ENCODE peak calls at places on chromosome 4, in nine cellular contexts. N is OCI-LY7; F is HL-60; E is tibial nerve; T is suprapubic skin; B is cardiac muscle cell; J is Peyer's patch; I is gastrocnemius medialis; A is CD8-positive, alpha-beta T cell. P is an unnamed sample.

GRCh38 chr4:129218355-129218754 is 122.4 kb downstream of the C4orf33 start:
- DNase-seq in N (no peak), F (no peak), E (no peak), T (no peak), B (peak; percentile 46), J (peak; percentile 48), I (no peak), A (no peak), P (no peak)

GRCh38 chr4:56158483-56158882 is 209.7 kb downstream of the CEP135 start:
- DNase-seq in N (no peak), F (no peak), E (no peak), T (no peak), B (no peak), J (peak; percentile 52), I (no peak), A (no peak), P (no peak)

GRCh38 chr4:145218251-145218650 is 37.9 kb upstream of the OTUD4 start:
- DNase-seq in N (peak; percentile 51), F (no peak), E (no peak), T (no peak), B (peak; percentile 55), J (no peak), I (no peak), A (no peak), P (no peak)

GRCh38 chr4:7282786-7283185 is 90.4 kb downstream of the SORCS2 start:
- DNase-seq in N (no peak), F (no peak), E (no peak), T (no peak), B (no peak), J (no peak), I (no peak), A (no peak), P (no peak)

GRCh38 chr4:40940764-40941163 is 191.0 kb downstream of the NSUN7 start:
- DNase-seq in N (no peak), F (no peak), E (peak; percentile 30), T (no peak), B (no peak), J (no peak), I (no peak), A (no peak), P (no peak)

GRCh38 chr4:118012142-118012541 is 22.1 kb upstream of the NDST3 start:
- DNase-seq in N (no peak), F (no peak), E (no peak), T (no peak), B (no peak), J (no peak), I (no peak), A (no peak), P (no peak)

GRCh38 chr4:58587856-58588255 is 1477.7 kb upstream of the IGFBP7 start:
- DNase-seq in N (no peak), F (no peak), E (no peak), T (no peak), B (no peak), J (no peak), I (no peak), A (no peak), P (no peak)

GRCh38 chr4:37388672-37389368 is 144.3 kb downstream of the NWD2 start:
- DNase-seq in N (no peak), F (peak; percentile 83), E (no peak), T (no peak), B (peak; percentile 51), J (no peak), I (no peak), A (no peak), P (no peak)

GRCh38 chr4:81827568-81828202 is 356.0 kb upstream of the RASGEF1B start:
- DNase-seq in N (no peak), F (no peak), E (no peak), T (no peak), B (no peak), J (no peak), I (no peak), A (no peak), P (no peak)

GRCh38 chr4:7756561-7757355 is 182.9 kb downstream of the AFAP1 start:
- DNase-seq in N (no peak), F (no peak), E (no peak), T (no peak), B (no peak), J (no peak), I (no peak), A (no peak), P (no peak)

GRCh38 chr4:111639120-111639519 is 506.1 kb upstream of the FAM241A start:
- DNase-seq in N (no peak), F (no peak), E (no peak), T (no peak), B (peak; percentile 59), J (no peak), I (no peak), A (no peak), P (no peak)

GRCh38 chr4:54958236-54958635 is 167.2 kb downstream of the KDR start:
- DNase-seq in N (no peak), F (no peak), E (no peak), T (no peak), B (peak; percentile 37), J (no peak), I (no peak), A (no peak), P (no peak)

GRCh38 chr4:54959656-54960055 is 165.7 kb downstream of the KDR start:
- DNase-seq in N (no peak), F (no peak), E (no peak), T (no peak), B (peak; percentile 74), J (no peak), I (no peak), A (no peak), P (peak; percentile 97)

GRCh38 chr4:54967289-54967688 is 158.1 kb downstream of the KDR start:
- DNase-seq in N (no peak), F (no peak), E (no peak), T (no peak), B (no peak), J (no peak), I (no peak), A (no peak), P (no peak)

GRCh38 chr4:54961357-54961975 is 163.9 kb downstream of the KDR start:
- DNase-seq in N (peak; percentile 34), F (peak; percentile 14), E (no peak), T (no peak), B (peak; percentile 57), J (no peak), I (no peak), A (no peak), P (no peak)
- TF ChIP-seq CTCF in N (peak; percentile 79), F (peak; percentile 43), E (peak; percentile 44), T (peak; percentile 40), B (peak; percentile 74), J (no peak), I (peak; percentile 38), A (peak; percentile 59), P (peak; percentile 68)

DNA sequence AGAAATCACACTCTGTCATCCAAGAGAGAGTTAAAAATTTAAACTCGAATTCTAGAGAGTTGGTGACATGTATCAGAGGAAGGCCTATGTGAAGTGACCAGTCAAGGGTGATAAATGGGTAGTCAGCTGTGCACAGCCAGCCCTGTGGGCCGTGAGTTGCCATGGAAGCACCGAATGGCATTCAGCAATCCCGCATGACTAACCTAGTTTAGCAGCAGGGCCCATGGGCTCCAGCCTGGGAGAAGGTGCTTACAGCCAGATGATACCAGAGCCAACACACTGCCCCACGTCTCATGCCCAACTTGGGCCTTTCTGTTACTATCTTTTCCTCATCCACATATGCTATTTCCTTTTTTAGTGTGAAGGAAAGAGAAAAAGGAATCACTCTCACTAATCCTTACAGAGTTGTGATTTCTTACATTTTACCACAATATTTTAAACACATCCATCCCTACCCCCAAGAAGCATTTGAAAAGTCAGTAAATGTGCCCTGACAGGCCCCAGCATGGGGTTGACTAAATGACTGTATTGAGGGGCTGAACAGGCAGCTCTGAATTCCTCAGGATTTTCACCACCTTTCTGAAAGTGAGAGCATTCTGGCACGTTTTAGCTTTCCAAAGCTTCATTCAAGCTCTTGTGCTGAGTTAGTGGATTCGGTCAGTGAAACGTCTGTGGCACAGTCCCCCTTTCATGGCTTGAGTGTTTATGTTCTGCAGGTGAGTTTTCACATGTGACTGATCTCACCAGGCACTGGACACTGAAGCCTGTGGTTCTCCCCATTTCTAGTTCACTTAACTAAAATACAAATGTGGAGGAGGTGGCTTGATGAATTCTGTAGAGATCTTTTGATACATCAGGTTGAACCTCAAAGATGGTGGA is 104.3 kb downstream of the AFF1 start:
- DNase-seq in N (no peak), F (no peak), E (peak; percentile 3), T (no peak), B (peak; percentile 78), J (peak; percentile 63), I (peak; percentile 94), A (no peak), P (peak; percentile 50)
- H3K4me3 ChIP-seq in N (no peak overlapping the region), F (no peak overlapping the region), E (no peak overlapping the region), T (no peak overlapping the region), B (no peak overlapping the region), J (no peak overlapping the region), I (no peak overlapping the region), A (no peak overlapping the region), P (no peak overlapping the region)

DNA sequence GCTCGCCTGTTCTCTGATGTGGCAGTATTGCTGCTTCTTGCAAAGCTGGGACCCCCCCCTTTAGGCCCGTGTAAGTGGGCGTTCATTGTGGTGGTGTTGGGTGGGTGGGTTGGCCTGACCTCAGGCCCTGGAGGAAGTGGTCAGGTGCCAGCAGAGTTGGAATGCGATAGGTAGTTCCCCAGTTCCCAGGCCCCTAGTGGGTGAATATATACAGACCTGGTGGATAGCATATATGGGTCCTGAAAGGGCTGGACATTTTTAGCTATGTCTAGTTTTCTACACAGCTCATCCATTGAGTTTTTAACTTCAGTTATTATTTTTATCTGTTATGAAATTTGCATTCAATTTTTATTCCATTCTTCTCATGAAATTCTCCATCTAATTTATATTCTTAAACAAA is 35.8 kb upstream of the UCP1 start:
- DNase-seq in N (no peak), F (no peak), E (no peak), T (no peak), B (no peak), J (no peak), I (no peak), A (no peak), P (no peak)
- TF ChIP-seq CTCF in N (peak; percentile 12), F (no peak), E (no peak), T (no peak), B (no peak), J (no peak), I (no peak), A (no peak), P (no peak)

GRCh38 chr4:95549246-95550138 is 719 bp upstream of the UNC5C start:
- DNase-seq in N (no peak), F (peak; percentile 69), E (peak; percentile 25), T (peak; percentile 82), B (peak; percentile 70), J (peak; percentile 62), I (no peak), A (no peak), P (no peak)
- H3K4me3 ChIP-seq in N (no peak overlapping the region), F (no peak overlapping the region), E (peak overlapping the region; percentile 47), T (peak overlapping the region; percentile 55), B (peak overlapping the region; percentile 79), J (peak overlapping the region; percentile 37), I (peak overlapping the region; percentile 55), A (peak overlapping the region; percentile 37), P (peak overlapping the region; percentile 28)

DNA sequence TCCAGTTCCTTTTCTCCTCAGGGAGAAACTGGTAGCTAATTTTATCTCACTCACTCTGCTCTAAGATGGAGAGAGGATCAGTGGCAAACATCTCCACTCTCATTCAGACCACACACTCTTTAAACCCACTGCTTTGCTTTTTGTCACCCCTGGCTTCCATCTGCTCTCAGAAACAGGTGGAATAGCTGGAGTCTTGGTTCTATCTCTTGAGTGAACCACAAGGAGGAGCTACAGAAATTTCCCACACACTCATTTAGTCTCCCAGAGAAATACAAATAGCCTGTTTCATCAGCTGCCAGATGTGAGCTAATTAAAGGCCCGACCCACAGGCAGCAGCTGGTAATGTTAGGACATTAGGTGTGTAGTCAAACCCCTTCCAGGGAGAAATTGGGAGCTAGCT is 96.6 kb downstream of the STPG2 start:
- DNase-seq in N (no peak), F (no peak), E (no peak), T (no peak), B (no peak), J (no peak), I (no peak), A (no peak), P (no peak)
- TF ChIP-seq CTCF in N (no peak), F (no peak), E (no peak), T (no peak), B (no peak), J (no peak), I (no peak), A (no peak), P (no peak)

P was measured in BJ.